ENCODE peak calls at places on chromosomes 12 and 14, in four cellular contexts. L is mammary epithelial cell, K is PC-3, X is heart left ventricle. J is an unnamed sample.

GRCh38 chr12:107235600-107235999 is 142.3 kb upstream of the CRY1 start:
- DNase-seq in X (no peak), L (no peak), K (no peak), J (no peak)

GRCh38 chr14:100106260-100106659 is 41.0 kb downstream of the EVL start:
- DNase-seq in L (no peak), K (no peak), X (no peak), J (no peak)

GRCh38 chr14:37778135-37778943 is 182.9 kb downstream of the TTC6 start:
- DNase-seq in K (no peak), X (no peak), L (no peak), J (no peak)

GRCh38 chr12:4852911-4853310 is 56.8 kb upstream of the KCNA1 start:
- DNase-seq in K (no peak), L (no peak), X (no peak), J (no peak)

GRCh38 chr14:88821888-88822287 is 2.6 kb upstream of the TTC8 start:
- DNase-seq in L (no peak), K (no peak), X (no peak), J (no peak)

GRCh38 chr12:7439579-7440505 is 4.1 kb downstream of the CD163L1 start:
- DNase-seq in X (no peak), K (no peak), L (no peak), J (peak; percentile 8)

GRCh38 chr14:68958553-68958952 is 20.5 kb downstream of the ACTN1 start:
- DNase-seq in X (no peak), L (peak; percentile 69), K (no peak), J (no peak)

GRCh38 chr12:53097564-53098353 is at the start of gene IGFBP6:
- DNase-seq in K (peak; percentile 63), X (peak; percentile 74), L (peak; percentile 55), J (peak; percentile 86)

GRCh38 chr12:103495783-103496456 is at the start of gene C12orf42:
- DNase-seq in L (peak; percentile 67), K (peak; percentile 76), X (no peak), J (peak; percentile 7)

GRCh38 chr12:5191803-5192538 is 148.3 kb downstream of the KCNA5 start:
- DNase-seq in X (no peak), L (no peak), K (peak; percentile 5), J (no peak)

GRCh38 chr12:6372403-6373003 is 2.9 kb downstream of the SCNN1A start:
- DNase-seq in K (peak; percentile 86), L (peak; percentile 92), X (no peak), J (peak; percentile 80)

GRCh38 chr12:6699989-6700645 is 498 bp downstream of the PIANP start:
- DNase-seq in L (no peak), K (no peak), X (no peak), J (peak; percentile 55)

GRCh38 chr12:39341179-39341578 is 101.7 kb downstream of the KIF21A start:
- DNase-seq in L (peak; percentile 25), X (no peak), K (no peak), J (peak; percentile 5)

GRCh38 chr14:72812292-72812851 is 81.5 kb downstream of the DPF3 start:
- DNase-seq in K (no peak), X (peak; percentile 79), L (peak; percentile 9), J (no peak)

GRCh38 chr14:74538411-74539391 is 45.1 kb downstream of the ISCA2 start:
- DNase-seq in X (no peak), K (no peak), L (no peak), J (no peak)

GRCh38 chr12:122293081-122293480 is 26.8 kb upstream of the VPS33A start:
- DNase-seq in L (no peak), X (no peak), K (no peak), J (no peak)

GRCh38 chr12:109949089-109949488 is 47.1 kb downstream of the GIT2 start:
- DNase-seq in K (no peak), X (no peak), L (no peak), J (peak; percentile 84)

GRCh38 chr14:69685716-69686115 is 74.3 kb downstream of the SUSD6 start:
- DNase-seq in X (peak; percentile 46), K (peak; percentile 38), L (peak; percentile 77), J (peak; percentile 51)

GRCh38 chr12:124440841-124441381 is 126.5 kb downstream of the NCOR2 start:
- DNase-seq in L (no peak), X (no peak), K (peak; percentile 37), J (no peak)

GRCh38 chr12:49331360-49332222 is 5.4 kb downstream of the C1QL4 start:
- DNase-seq in X (peak; percentile 59), K (peak; percentile 66), L (peak; percentile 37), J (peak; percentile 87)

GRCh38 chr14:72736348-72736747 is 157.6 kb downstream of the DPF3 start:
- DNase-seq in L (no peak), K (peak; percentile 27), X (no peak), J (peak; percentile 42)

GRCh38 chr12:53180931-53181645 is 363 bp upstream of the CSAD start:
- DNase-seq in X (peak; percentile 85), K (peak; percentile 86), L (peak; percentile 70), J (peak; percentile 87)

GRCh38 chr12:105264771-105265170 is 28.8 kb upstream of the APPL2 start:
- DNase-seq in L (no peak), X (no peak), K (no peak), J (no peak)

GRCh38 chr14:24665440-24665991 is 31.5 kb upstream of the GZMB start:
- DNase-seq in K (no peak), L (peak; percentile 70), X (no peak), J (no peak)

GRCh38 chr12:31850268-31850667 is 108.9 kb upstream of the RESF1 start:
- DNase-seq in L (no peak), K (no peak), X (no peak), J (no peak)

GRCh38 chr12:31855427-31855826 is 103.8 kb upstream of the RESF1 start:
- DNase-seq in K (no peak), X (no peak), L (no peak), J (no peak)

GRCh38 chr12:31849090-31849687 is 110.0 kb upstream of the RESF1 start:
- DNase-seq in K (peak; percentile 47), X (no peak), L (peak; percentile 25), J (peak; percentile 6)

GRCh38 chr12:31853977-31854376 is 105.2 kb upstream of the RESF1 start:
- DNase-seq in L (no peak), K (no peak), X (no peak), J (no peak)

DNA sequence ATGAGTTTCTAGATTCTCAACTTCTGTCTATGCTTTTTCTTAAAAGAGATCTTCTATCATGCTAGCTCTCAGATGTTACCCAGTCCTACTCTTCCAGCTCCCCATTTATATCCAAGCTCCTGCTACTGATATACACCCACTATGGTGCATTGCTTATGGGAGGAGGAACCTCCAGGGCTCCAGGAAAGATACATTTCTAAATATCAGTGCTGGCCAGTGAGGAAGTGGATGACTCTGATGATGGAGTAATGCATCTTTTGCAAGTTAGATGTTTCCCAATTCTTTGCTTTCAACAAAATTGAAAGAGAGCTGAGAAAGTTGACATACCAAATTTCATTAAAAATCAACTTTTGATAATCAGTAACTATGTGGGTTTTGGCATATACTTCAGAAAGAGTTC is 105.7 kb upstream of the RESF1 start:
- DNase-seq in L (no peak), K (no peak), X (no peak), J (no peak)
- H3K9me3 ChIP-seq in L (peaks cover 15% of the 10 kb centered on the region), K (peaks cover 17% of the 10 kb centered on the region), X (peaks cover 11% of the 10 kb centered on the region), J (peaks cover 36% of the 10 kb centered on the region)

GRCh38 chr12:57223191-57224165 is 6.0 kb upstream of the SHMT2 start:
- DNase-seq in K (no peak), X (no peak), L (no peak), J (no peak)
- H3K4me1 ChIP-seq in K (peaks cover 6% of the 10 kb centered on the region), X (peaks cover 7% of the 10 kb centered on the region), L (no peaks in the 10 kb centered on the region), J (peaks cover 14% of the 10 kb centered on the region)

GRCh38 chr14:98592611-98593170 is 679.3 kb downstream of the BCL11B start:
- DNase-seq in L (no peak), K (no peak), X (no peak), J (no peak)
- H3K9me3 ChIP-seq in L (no peaks in the 10 kb centered on the region), K (no peaks in the 10 kb centered on the region), X (no peaks in the 10 kb centered on the region), J (peaks cover 7% of the 10 kb centered on the region)

GRCh38 chr14:106396999-106397398 is 870.6 kb downstream of the TMEM121 start:
- DNase-seq in X (no peak), K (no peak), L (no peak), J (no peak)
- H3K4me1 ChIP-seq in X (no peaks in the 10 kb centered on the region), K (no peaks in the 10 kb centered on the region), L (no peaks in the 10 kb centered on the region), J (no peaks in the 10 kb centered on the region)